ENCODE peak calls at places on chromosomes 13 and 19, in six cellular contexts. X is HFF-Myc; Z is stimulated activated CD4-positive, alpha-beta T cell treated with anti-CD3 and anti-CD28 coated beads, Interleukin-2, amount 100 ng/mL, for 24 hours; W is GM10248; V is activated CD8-positive, alpha-beta memory T cell treated with anti-CD3 and anti-CD28 coated beads, Interleukin-2, amount 50 U/mL, for 4 hours; E is aorta. T is an unnamed sample.
A peak's percentile ranks its signal among the peaks of the same experiment; 100 is the strongest.

GRCh38 chr13:45873491-45874360 is 22.2 kb upstream of the SIAH3 start:
- DNase-seq in E (no peak), W (no peak), X (no peak), Z (no peak), V (no peak), T (no peak)

GRCh38 chr13:114130131-114130707 is 2.2 kb downstream of the RASA3 start:
- DNase-seq in E (no peak), V (no peak), W (no peak), Z (no peak), X (no peak), T (peak; percentile 77)

GRCh38 chr19:13262450-13262849 is 112.2 kb downstream of the IER2 start:
- DNase-seq in E (no peak), W (peak; percentile 65), X (peak; percentile 30), Z (no peak), V (no peak), T (no peak)

GRCh38 chr19:42426643-42427042 is 545 bp downstream of the LIPE start:
- DNase-seq in Z (no peak), W (no peak), X (no peak), V (no peak), E (no peak), T (no peak)

GRCh38 chr13:48580185-48580803 is 47.4 kb upstream of the RCBTB2 start:
- DNase-seq in W (peak; percentile 20), Z (peak; percentile 85), V (peak; percentile 79), X (peak; percentile 36), E (no peak), T (no peak)

GRCh38 chr13:43786766-43787517 is at the start of gene ENOX1:
- DNase-seq in W (peak; percentile 57), V (no peak), X (no peak), E (peak; percentile 80), Z (peak; percentile 26), T (peak; percentile 86)

GRCh38 chr13:50033696-50034095 is 18.5 kb downstream of the KCNRG start:
- DNase-seq in E (no peak), Z (no peak), X (no peak), V (no peak), W (no peak), T (no peak)

GRCh38 chr13:30718661-30719520 is 16.5 kb upstream of the ALOX5AP start:
- DNase-seq in V (no peak), Z (no peak), W (no peak), X (peak; percentile 59), E (no peak), T (no peak)

GRCh38 chr13:96817336-96817941 is 176.8 kb downstream of the OXGR1 start:
- DNase-seq in Z (no peak), E (no peak), V (no peak), W (no peak), X (no peak), T (no peak)

GRCh38 chr13:98320561-98321105 is 143.6 kb upstream of the RNF113B start:
- DNase-seq in E (no peak), Z (no peak), X (no peak), W (no peak), V (no peak), T (no peak)

GRCh38 chr13:93603043-93603442 is 376.4 kb downstream of the GPC6 start:
- DNase-seq in X (peak; percentile 79), W (no peak), V (no peak), Z (no peak), E (peak; percentile 61), T (no peak)

T was measured in chondrocyte.